ENCODE peak calls at places on chromosomes 2 and 18, in seven cellular contexts. O is transverse colon, V is H54, Y is A549, C is HepG2, I is adrenal gland, S is ovary. G is an unnamed sample.

GRCh38 chr18:22974707-22975106 is 41.6 kb downstream of the RBBP8 start:
- DNase-seq in O (peak; percentile 10), V (no peak), Y (no peak), C (no peak), I (no peak), S (no peak), G (no peak)

GRCh38 chr2:61928816-61929471 is 23.5 kb downstream of the COMMD1 start:
- DNase-seq in O (no peak), V (no peak), Y (no peak), C (peak; percentile 70), I (no peak), S (no peak), G (peak; percentile 64)

GRCh38 chr2:202494300-202494699 is 118.2 kb downstream of the BMPR2 start:
- DNase-seq in O (peak; percentile 23), V (no peak), Y (peak; percentile 54), C (peak; percentile 98), I (no peak), S (no peak), G (no peak)

GRCh38 chr2:165067958-165068612 is 112.8 kb upstream of the SLC38A11 start:
- DNase-seq in O (no peak), V (peak; percentile 8), Y (peak; percentile 75), C (no peak), I (peak; percentile 49), S (peak; percentile 42), G (peak; percentile 82)

GRCh38 chr2:144330951-144331651 is 188.8 kb downstream of the ZEB2 start:
- DNase-seq in O (no peak), V (no peak), Y (no peak), C (no peak), I (no peak), S (no peak), G (peak; percentile 63)

GRCh38 chr18:63843008-63843407 is 44.5 kb upstream of the SERPINB2 start:
- DNase-seq in O (no peak), V (no peak), Y (no peak), C (no peak), I (no peak), S (no peak), G (no peak)

GRCh38 chr2:241033346-241033987 is 35.0 kb downstream of the SNED1 start:
- DNase-seq in O (no peak), V (no peak), Y (no peak), C (no peak), I (no peak), S (no peak), G (no peak)

GRCh38 chr2:113370478-113371091 is 66.9 kb upstream of the ZNG1B start:
- DNase-seq in O (peak; percentile 75), V (peak; percentile 59), Y (peak; percentile 89), C (peak; percentile 80), I (peak; percentile 72), S (peak; percentile 38), G (no peak)

GRCh38 chr2:11121099-11121822 is 34.0 kb upstream of the SLC66A3 start:
- DNase-seq in O (no peak), V (no peak), Y (no peak), C (no peak), I (no peak), S (no peak), G (no peak)

GRCh38 chr2:4673025-4673489 is 969.7 kb downstream of the DCDC2C start:
- DNase-seq in O (no peak), V (peak; percentile 20), Y (peak; percentile 72), C (peak; percentile 78), I (no peak), S (no peak), G (no peak)

GRCh38 chr2:133713049-133713580 is 144.9 kb upstream of the NCKAP5 start:
- DNase-seq in O (no peak), V (no peak), Y (no peak), C (no peak), I (no peak), S (no peak), G (no peak)

GRCh38 chr2:149365826-149366583 is 35.6 kb downstream of the LYPD6 start:
- DNase-seq in O (no peak), V (no peak), Y (no peak), C (peak; percentile 29), I (no peak), S (no peak), G (no peak)

GRCh38 chr18:79942211-79942610 is 9.2 kb downstream of the SLC66A2 start:
- DNase-seq in O (peak; percentile 2), V (no peak), Y (no peak), C (no peak), I (no peak), S (no peak), G (no peak)

GRCh38 chr2:20110876-20111275 is 59.4 kb upstream of the LAPTM4A start:
- DNase-seq in O (no peak), V (no peak), Y (no peak), C (peak; percentile 35), I (no peak), S (no peak), G (no peak)

GRCh38 chr2:69253893-69254292 is 133.1 kb downstream of the GFPT1 start:
- DNase-seq in O (peak; percentile 19), V (peak; percentile 55), Y (peak; percentile 99), C (no peak), I (peak; percentile 53), S (no peak), G (no peak)

GRCh38 chr2:160431441-160431840 is 62.2 kb downstream of the RBMS1 start:
- DNase-seq in O (no peak), V (no peak), Y (no peak), C (no peak), I (no peak), S (no peak), G (no peak)

DNA sequence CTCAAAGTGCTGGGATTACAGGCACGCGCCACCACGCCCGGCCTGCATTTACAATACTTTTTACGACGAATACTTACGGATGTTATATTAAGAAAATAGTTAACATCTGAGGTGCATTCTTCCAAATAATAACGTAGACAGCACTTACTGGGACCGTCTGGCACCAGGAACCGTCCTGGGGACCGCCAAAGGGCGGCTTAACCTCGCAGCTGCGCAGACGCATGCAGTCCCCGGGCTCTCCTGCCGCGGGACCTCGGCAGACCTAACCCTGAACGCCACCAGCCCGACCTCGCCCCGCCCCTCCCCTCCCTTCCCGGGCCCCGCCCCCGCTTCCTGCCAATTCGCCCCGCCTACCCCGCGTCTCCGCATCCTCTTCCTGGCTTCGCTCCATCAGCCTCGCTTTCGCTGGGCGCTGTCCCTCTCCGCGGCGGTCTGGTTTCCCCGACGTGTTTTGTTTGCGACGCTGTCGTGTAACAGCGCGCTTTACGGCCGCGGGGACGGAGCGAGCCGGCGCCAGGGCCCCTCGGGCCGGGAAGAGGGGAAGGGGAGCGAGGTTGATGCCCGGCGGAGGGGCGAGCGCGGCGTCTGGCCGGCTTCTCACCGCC is at the start of gene CNOT11:
- DNase-seq in O (peak; percentile 100), V (peak; percentile 89), Y (peak; percentile 98), C (peak; percentile 98), I (peak; percentile 100), S (peak; percentile 100), G (peak; percentile 99)
- TF ChIP-seq POLR2A in O (peak; percentile 88), V (peak; percentile 84), Y (peak; percentile 96), C (peak; percentile 97), I (peak; percentile 28), S (peak; percentile 70), G (peak; percentile 81)

GRCh38 chr2:27381577-27382181 is 1.1 kb upstream of the ZNF513 start:
- DNase-seq in O (no peak), V (no peak), Y (no peak), C (no peak), I (no peak), S (no peak), G (no peak)

GRCh38 chr2:27379383-27379839 is 1.1 kb downstream of the ZNF513 start:
- DNase-seq in O (no peak), V (no peak), Y (no peak), C (no peak), I (no peak), S (no peak), G (peak; percentile 59)

GRCh38 chr2:27378809-27379290 is 1.7 kb downstream of the ZNF513 start:
- DNase-seq in O (no peak), V (no peak), Y (no peak), C (no peak), I (no peak), S (no peak), G (no peak)

GRCh38 chr2:27380626-27381556 is at the start of gene ZNF513:
- DNase-seq in O (peak; percentile 97), V (peak; percentile 32), Y (peak; percentile 94), C (peak; percentile 63), I (peak; percentile 96), S (peak; percentile 96), G (peak; percentile 85)

DNA sequence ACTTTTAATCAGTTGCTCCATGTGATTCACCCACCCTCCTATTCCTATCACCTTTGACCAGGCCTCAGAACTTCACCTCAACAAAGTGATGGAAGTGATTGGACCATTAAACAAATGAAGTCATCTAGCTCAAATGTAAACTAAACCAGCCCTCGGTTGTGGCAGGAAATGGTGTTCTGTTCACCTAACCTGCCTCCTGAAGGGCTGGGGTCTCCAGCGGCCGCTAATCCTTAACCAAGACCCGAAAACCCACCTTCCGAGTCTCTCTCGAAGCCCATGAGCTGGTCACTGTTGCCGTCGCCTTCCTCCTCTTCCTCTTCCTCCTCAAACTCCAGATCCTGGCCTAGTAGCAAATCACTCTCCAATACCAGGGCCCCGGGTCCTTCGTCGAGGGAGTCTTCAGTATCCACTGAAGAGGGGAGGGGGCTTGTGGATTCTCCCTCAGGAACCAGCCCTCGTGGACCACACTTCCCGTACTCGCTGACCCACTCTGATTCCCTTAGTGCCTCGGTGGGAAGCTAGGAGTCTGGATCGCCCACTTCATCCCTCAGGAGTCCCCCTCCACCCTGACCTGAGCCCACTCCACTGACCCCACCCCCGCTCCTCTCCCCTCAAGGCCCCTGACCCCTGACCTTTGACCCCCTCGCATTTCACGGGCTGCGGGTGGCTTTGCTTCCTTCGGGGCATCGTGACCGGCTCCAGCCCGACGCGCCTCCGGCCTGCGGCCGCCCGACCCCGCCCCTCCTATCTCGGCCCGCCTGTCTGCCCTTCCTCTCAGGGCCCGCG is 501 bp downstream of the ZNF513 start:
- DNase-seq in O (peak; percentile 73), V (no peak), Y (peak; percentile 59), C (peak; percentile 81), I (peak; percentile 76), S (peak; percentile 81), G (peak; percentile 59)
- TF ChIP-seq POLR2A in O (peak; percentile 73), V (no peak), Y (no peak), C (peak; percentile 39), I (no peak), S (no peak), G (no peak)

GRCh38 chr2:234880551-234881211 is 71.1 kb upstream of the SH3BP4 start:
- DNase-seq in O (no peak), V (peak; percentile 38), Y (peak; percentile 69), C (peak; percentile 99), I (peak; percentile 70), S (no peak), G (no peak)
- TF ChIP-seq POLR2A in O (no peak), V (no peak), Y (no peak), C (peak; percentile 54), I (no peak), S (no peak), G (no peak)

GRCh38 chr18:24459772-24460171 is 665 bp upstream of the HRH4 start:
- DNase-seq in O (no peak), V (no peak), Y (no peak), C (no peak), I (no peak), S (no peak), G (no peak)

GRCh38 chr18:24463233-24463775 is 2.9 kb downstream of the HRH4 start:
- DNase-seq in O (no peak), V (no peak), Y (no peak), C (no peak), I (no peak), S (no peak), G (peak; percentile 24)

GRCh38 chr18:24456549-24456948 is 3.9 kb upstream of the HRH4 start:
- DNase-seq in O (no peak), V (no peak), Y (no peak), C (no peak), I (no peak), S (no peak), G (no peak)

GRCh38 chr18:24461996-24462395 is 1.6 kb downstream of the HRH4 start:
- DNase-seq in O (no peak), V (no peak), Y (no peak), C (no peak), I (no peak), S (no peak), G (no peak)

GRCh38 chr18:24460388-24460787 is at the start of gene HRH4:
- DNase-seq in O (no peak), V (no peak), Y (no peak), C (no peak), I (no peak), S (no peak), G (no peak)
- TF ChIP-seq POLR2A in O (no peak), V (no peak), Y (no peak), C (no peak), I (no peak), S (no peak), G (no peak)